ENCODE peak calls at places on chromosomes 13 and 19, in five cellular contexts. One of them, this sample, is unnamed. For H3K4me1 and H3K36me3, the result is how much of the 10 kb centered on the place peaks cover.

GRCh38 chr13:91313103-91313502 is 34.4 kb upstream of the MIR17HG start:
- DNase-seq in spleen: no peak
- DNase-seq in PC-9: no peak
- DNase-seq in adipocyte: peak
- DNase-seq in BE2C: no peak
- DNase-seq in this sample: no peak

GRCh38 chr13:87122551-87122950 is 548.6 kb upstream of the SLITRK5 start:
- DNase-seq in adipocyte: no peak
- DNase-seq in BE2C: no peak
- DNase-seq in PC-9: no peak
- DNase-seq in spleen: no peak
- DNase-seq in this sample: no peak

GRCh38 chr19:47157455-47158321 is 27.1 kb downstream of the SAE1 start:
- DNase-seq in BE2C: no peak
- DNase-seq in spleen: peak
- DNase-seq in PC-9: peak
- DNase-seq in adipocyte: peak
- DNase-seq in this sample: no peak

GRCh38 chr19:11355160-11356073 is at the start of gene PLPPR2:
- DNase-seq in adipocyte: peak
- DNase-seq in PC-9: peak
- DNase-seq in spleen: peak
- DNase-seq in BE2C: peak
- DNase-seq in this sample: peak

GRCh38 chr19:6720369-6721112 is at the start of gene C3:
- DNase-seq in PC-9: peak
- DNase-seq in adipocyte: peak
- DNase-seq in spleen: no peak
- DNase-seq in BE2C: no peak
- DNase-seq in this sample: peak

GRCh38 chr13:61084983-61085382 is 330.7 kb downstream of the PCDH20 start:
- DNase-seq in PC-9: no peak
- DNase-seq in adipocyte: peak
- DNase-seq in BE2C: no peak
- DNase-seq in spleen: no peak
- DNase-seq in this sample: no peak

GRCh38 chr19:7856277-7856581 is 18.0 kb downstream of the PRR36 start:
- DNase-seq in BE2C: no peak
- DNase-seq in adipocyte: no peak
- DNase-seq in spleen: no peak
- DNase-seq in PC-9: no peak
- DNase-seq in this sample: no peak

GRCh38 chr13:48634631-48635030 is 19.1 kb upstream of the CYSLTR2 start:
- DNase-seq in spleen: no peak
- DNase-seq in BE2C: no peak
- DNase-seq in adipocyte: no peak
- DNase-seq in PC-9: no peak
- DNase-seq in this sample: no peak

GRCh38 chr13:109141716-109142115 is 512.3 kb downstream of the MYO16 start:
- DNase-seq in BE2C: no peak
- DNase-seq in adipocyte: no peak
- DNase-seq in spleen: no peak
- DNase-seq in PC-9: no peak
- DNase-seq in this sample: no peak

GRCh38 chr13:85535306-85535705 is 263.9 kb downstream of the SLITRK6 start:
- DNase-seq in adipocyte: no peak
- DNase-seq in PC-9: no peak
- DNase-seq in spleen: no peak
- DNase-seq in BE2C: no peak
- DNase-seq in this sample: no peak

GRCh38 chr13:42041017-42041683 is 7.3 kb upstream of the DGKH start:
- DNase-seq in spleen: peak
- DNase-seq in adipocyte: peak
- DNase-seq in PC-9: no peak
- DNase-seq in BE2C: peak
- DNase-seq in this sample: peak

DNA sequence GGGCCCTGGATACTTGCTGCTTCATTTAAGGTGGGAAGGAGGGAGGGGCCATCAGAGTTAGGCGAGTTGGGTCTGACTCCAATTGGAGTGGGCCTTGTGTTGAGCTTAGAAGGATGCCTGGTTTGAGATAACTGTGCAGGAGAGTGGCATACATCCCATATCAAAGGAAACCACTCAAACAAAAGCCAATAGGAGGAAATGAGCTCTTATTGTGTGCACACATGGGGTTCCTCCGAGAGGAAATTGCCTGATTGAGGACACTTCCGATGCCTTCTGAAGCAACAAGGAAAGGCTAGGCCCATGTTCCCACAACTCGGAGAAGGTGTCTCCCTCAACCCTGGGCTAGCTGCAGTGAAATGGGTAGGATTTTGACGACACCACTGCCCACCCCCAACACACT is 19.6 kb downstream of the MBNL2 start:
- DNase-seq in PC-9: no peak
- DNase-seq in spleen: no peak
- DNase-seq in BE2C: no peak
- DNase-seq in adipocyte: no peak
- DNase-seq in this sample: no peak
- H3K4me3 ChIP-seq in PC-9: no peak
- H3K4me3 ChIP-seq in spleen: no peak
- H3K4me3 ChIP-seq in BE2C: no peak
- H3K4me3 ChIP-seq in adipocyte: no peak
- H3K4me3 ChIP-seq in this sample: no peak

GRCh38 chr19:39192846-39193245 is 3.9 kb upstream of the NCCRP1 start:
- DNase-seq in BE2C: peak
- DNase-seq in PC-9: no peak
- DNase-seq in adipocyte: no peak
- DNase-seq in spleen: no peak
- DNase-seq in this sample: no peak
- H3K4me1 ChIP-seq in BE2C: under half
- H3K4me1 ChIP-seq in PC-9: under half
- H3K4me1 ChIP-seq in adipocyte: under half
- H3K4me1 ChIP-seq in spleen: under half
- H3K4me1 ChIP-seq in this sample: under half

GRCh38 chr19:32812036-32812435 is 57.5 kb downstream of the SLC7A9 start:
- DNase-seq in PC-9: peak
- DNase-seq in adipocyte: no peak
- DNase-seq in BE2C: no peak
- DNase-seq in spleen: no peak
- DNase-seq in this sample: peak
- H3K36me3 ChIP-seq in PC-9: under half
- H3K36me3 ChIP-seq in adipocyte: under half
- H3K36me3 ChIP-seq in BE2C: under half
- H3K36me3 ChIP-seq in spleen: under half
- H3K36me3 ChIP-seq in this sample: under half

DNA sequence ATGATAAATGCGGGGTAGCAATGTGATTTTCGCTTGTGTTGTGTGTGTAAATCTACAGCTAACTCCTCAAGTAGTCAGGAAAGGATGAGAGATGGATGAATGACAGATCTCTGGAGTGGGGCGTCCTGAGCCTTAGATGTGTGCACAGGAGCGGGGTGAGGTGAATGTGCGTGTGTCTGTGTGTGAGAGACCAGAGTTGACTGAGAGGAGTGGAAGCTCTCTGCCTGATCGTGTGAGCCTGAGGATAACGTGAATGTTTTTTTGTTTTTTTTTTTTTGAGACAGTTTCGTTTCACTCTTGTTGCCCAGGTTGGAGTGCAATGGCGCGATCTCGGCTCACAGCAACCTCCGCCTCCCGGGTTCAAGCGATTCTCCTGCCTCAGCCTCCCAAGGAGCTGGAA is 805 bp downstream of the ZNF461 start:
- DNase-seq in spleen: no peak
- DNase-seq in PC-9: no peak
- DNase-seq in adipocyte: no peak
- DNase-seq in BE2C: no peak
- DNase-seq in this sample: no peak
- H3K4me3 ChIP-seq in spleen: peak
- H3K4me3 ChIP-seq in PC-9: peak
- H3K4me3 ChIP-seq in adipocyte: peak
- H3K4me3 ChIP-seq in BE2C: peak
- H3K4me3 ChIP-seq in this sample: peak

GRCh38 chr13:45336025-45336800 is 4.8 kb downstream of the TPT1 start:
- DNase-seq in BE2C: no peak
- DNase-seq in adipocyte: no peak
- DNase-seq in spleen: no peak
- DNase-seq in PC-9: no peak
- DNase-seq in this sample: no peak
- H3K4me1 ChIP-seq in BE2C: under half
- H3K4me1 ChIP-seq in adipocyte: half or more
- H3K4me1 ChIP-seq in spleen: half or more
- H3K4me1 ChIP-seq in PC-9: half or more
- H3K4me1 ChIP-seq in this sample: half or more

GRCh38 chr13:75533866-75534265 is 3.8 kb downstream of the COMMD6 start:
- DNase-seq in BE2C: no peak
- DNase-seq in spleen: no peak
- DNase-seq in PC-9: no peak
- DNase-seq in adipocyte: no peak
- DNase-seq in this sample: no peak

GRCh38 chr13:75530536-75530935 is 7.1 kb downstream of the COMMD6 start:
- DNase-seq in adipocyte: no peak
- DNase-seq in BE2C: no peak
- DNase-seq in spleen: no peak
- DNase-seq in PC-9: no peak
- DNase-seq in this sample: no peak
- H3K36me3 ChIP-seq in adipocyte: under half
- H3K36me3 ChIP-seq in BE2C: under half
- H3K36me3 ChIP-seq in spleen: under half
- H3K36me3 ChIP-seq in PC-9: under half
- H3K36me3 ChIP-seq in this sample: under half